ENCODE peak calls at places on chromosomes 5 and 9, in six cellular contexts. X is sigmoid colon, K is tibial artery, U is suprapubic skin, I is A673, G is ovary. C is an unnamed sample.
A peak's percentile ranks its signal among the peaks of the same experiment; 100 is the strongest.

GRCh38 chr5:93596310-93596675 is 13.3 kb downstream of the NR2F1 start:
- DNase-seq in K (no peak), I (no peak), G (no peak), X (no peak), U (no peak), C (no peak)

GRCh38 chr5:36177715-36178556 is 26.0 kb downstream of the SKP2 start:
- DNase-seq in G (peak; percentile 11), I (peak; percentile 49), U (no peak), X (no peak), K (no peak), C (peak; percentile 24)

GRCh38 chr9:33106827-33107621 is 30.6 kb upstream of the SMU1 start:
- DNase-seq in U (no peak), K (no peak), X (peak; percentile 76), I (no peak), G (peak; percentile 35), C (peak; percentile 66)

GRCh38 chr5:170225326-170226137 is 7.3 kb upstream of the C5orf58 start:
- DNase-seq in U (peak; percentile 81), X (peak; percentile 86), G (peak; percentile 76), I (peak; percentile 78), K (peak; percentile 89), C (peak; percentile 20)

GRCh38 chr9:18606281-18606680 is 132.3 kb downstream of the ADAMTSL1 start:
- DNase-seq in G (no peak), U (no peak), I (no peak), K (no peak), X (no peak), C (no peak)

GRCh38 chr9:76580188-76580587 is 121.2 kb downstream of the GCNT1 start:
- DNase-seq in K (no peak), G (no peak), X (no peak), U (no peak), I (no peak), C (no peak)

GRCh38 chr9:98404157-98404695 is 148.8 kb upstream of the TBC1D2 start:
- DNase-seq in I (no peak), G (no peak), U (no peak), K (no peak), X (no peak), C (no peak)

GRCh38 chr5:443239-444151 is 519 bp downstream of the EXOC3 start:
- DNase-seq in I (peak; percentile 23), K (peak; percentile 18), U (peak; percentile 73), G (peak; percentile 33), X (peak; percentile 66), C (no peak)

GRCh38 chr9:95047452-95048224 is 269.9 kb downstream of the FANCC start:
- DNase-seq in U (no peak), X (no peak), G (no peak), K (no peak), I (no peak), C (no peak)

GRCh38 chr9:87678650-87679355 is 47.1 kb upstream of the CTSL start:
- DNase-seq in U (no peak), K (peak; percentile 65), G (peak; percentile 54), I (peak; percentile 84), X (peak; percentile 81), C (peak; percentile 37)

GRCh38 chr9:31588756-31589155 is 795.7 kb upstream of the ACO1 start:
- DNase-seq in I (no peak), G (no peak), K (no peak), U (no peak), X (no peak), C (no peak)

GRCh38 chr5:159912033-159912800 is 4.1 kb upstream of the ADRA1B start:
- DNase-seq in X (no peak), K (no peak), G (no peak), I (no peak), U (no peak), C (no peak)

GRCh38 chr9:34503406-34503805 is 19.4 kb downstream of the ENHO start:
- DNase-seq in K (no peak), I (no peak), U (no peak), G (no peak), X (peak; percentile 7), C (no peak)

GRCh38 chr5:15598294-15598902 is 98.4 kb downstream of the FBXL7 start:
- DNase-seq in X (no peak), G (no peak), K (no peak), I (peak; percentile 12), U (no peak), C (no peak)

DNA sequence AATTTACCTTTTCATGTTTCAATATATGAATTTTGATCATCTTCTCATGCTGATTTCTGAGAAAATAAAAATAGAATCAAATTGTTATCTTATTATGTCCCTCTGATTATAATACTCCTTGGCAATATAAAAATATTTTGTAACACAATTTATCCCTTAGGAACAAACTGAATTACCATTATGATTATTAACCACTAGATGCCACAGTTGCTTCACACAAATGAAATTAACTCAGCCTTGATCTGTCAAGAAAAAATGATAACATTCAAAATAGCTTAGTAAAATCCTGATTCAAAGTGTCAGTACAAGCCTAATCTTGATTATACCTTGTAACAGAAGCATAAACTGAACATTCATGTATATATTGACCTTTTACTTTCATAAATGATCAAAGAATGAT is 4.8 kb upstream of the CHSY3 start:
- DNase-seq in I (no peak), K (no peak), U (no peak), X (no peak), G (no peak), C (no peak)
- TF ChIP-seq CTCF in I (peak; percentile 23), K (peak; percentile 68), U (no peak), X (no peak), G (no peak), C (peak; percentile 31)

DNA sequence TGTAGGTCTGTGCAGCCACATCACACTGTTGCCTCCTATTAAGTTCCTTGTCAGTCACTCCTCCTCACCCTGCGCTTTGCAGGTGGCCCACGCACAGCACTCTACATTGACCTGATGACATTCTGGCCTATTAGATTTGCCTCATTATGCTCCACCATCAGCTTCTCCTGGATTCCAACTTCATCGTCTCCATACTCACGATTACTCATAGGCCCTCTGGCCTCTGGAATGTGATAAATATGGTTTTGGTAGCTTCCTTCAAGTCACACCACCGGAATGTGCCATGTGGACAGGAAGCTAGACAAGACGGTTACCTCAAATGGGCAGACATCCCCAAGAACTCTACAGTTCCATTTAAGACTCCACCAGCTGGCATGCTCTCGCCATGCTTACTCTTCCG is 158.0 kb upstream of the LHFPL2 start:
- DNase-seq in U (no peak), I (no peak), X (no peak), G (no peak), K (no peak), C (peak; percentile 8)
- TF ChIP-seq CTCF in U (no peak), I (no peak), X (no peak), G (no peak), K (no peak), C (no peak)

DNA sequence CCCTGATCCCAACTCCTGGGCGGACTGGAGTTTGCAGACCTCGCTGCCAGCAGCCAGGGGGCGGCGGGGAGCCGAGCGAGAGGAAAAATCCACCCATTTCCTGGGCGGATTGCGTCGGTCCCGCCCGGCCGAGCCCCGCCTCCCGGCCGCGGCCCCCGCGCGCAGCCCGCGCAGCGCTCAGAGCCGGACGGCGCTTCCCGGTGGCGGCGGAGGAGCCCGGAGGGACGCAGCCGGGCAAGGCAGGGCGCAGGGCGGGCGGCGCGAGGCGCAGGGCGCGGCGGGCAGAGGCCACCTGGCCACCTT is at the start of gene OLFM1:
- DNase-seq in I (peak; percentile 95), K (peak; percentile 71), U (peak; percentile 80), X (peak; percentile 86), G (peak; percentile 53), C (peak; percentile 10)
- TF ChIP-seq CTCF in I (peak; percentile 79), K (peak; percentile 54), U (peak; percentile 53), X (peak; percentile 32), G (peak; percentile 65), C (peak; percentile 66)

GRCh38 chr5:111747336-111747735 is 9.7 kb downstream of the NREP start:
- DNase-seq in G (no peak), U (no peak), X (no peak), I (no peak), K (no peak), C (no peak)
- TF ChIP-seq CTCF in G (no peak), U (no peak), X (no peak), I (no peak), K (no peak), C (no peak)

DNA sequence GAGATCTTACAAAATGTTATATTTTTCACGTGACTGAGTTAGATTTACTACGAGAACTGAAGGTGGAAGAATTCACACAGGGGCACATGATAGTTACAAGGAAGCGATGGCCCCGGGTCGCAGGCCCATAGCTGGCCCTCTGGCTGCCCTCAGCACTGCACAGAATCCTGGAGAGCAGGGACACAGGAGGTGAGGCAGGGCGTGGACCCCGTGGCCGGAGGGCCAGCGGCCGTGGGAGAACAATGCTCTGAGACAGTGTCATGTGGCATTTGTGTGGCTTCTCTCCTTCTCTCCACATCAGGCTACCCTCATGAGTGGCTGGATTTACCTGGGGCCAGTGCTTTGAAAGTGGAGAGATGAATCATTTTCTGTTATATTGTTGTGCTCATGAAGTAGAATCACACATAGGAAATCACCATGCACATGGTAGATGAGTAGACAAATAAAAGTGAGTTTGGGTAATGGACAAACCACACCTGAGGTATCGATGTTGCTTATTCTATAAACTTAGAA is 89.5 kb downstream of the ICE1 start:
- DNase-seq in K (no peak), G (no peak), X (no peak), U (no peak), I (no peak), C (no peak)
- TF ChIP-seq CTCF in K (no peak), G (no peak), X (no peak), U (no peak), I (no peak), C (no peak)

DNA sequence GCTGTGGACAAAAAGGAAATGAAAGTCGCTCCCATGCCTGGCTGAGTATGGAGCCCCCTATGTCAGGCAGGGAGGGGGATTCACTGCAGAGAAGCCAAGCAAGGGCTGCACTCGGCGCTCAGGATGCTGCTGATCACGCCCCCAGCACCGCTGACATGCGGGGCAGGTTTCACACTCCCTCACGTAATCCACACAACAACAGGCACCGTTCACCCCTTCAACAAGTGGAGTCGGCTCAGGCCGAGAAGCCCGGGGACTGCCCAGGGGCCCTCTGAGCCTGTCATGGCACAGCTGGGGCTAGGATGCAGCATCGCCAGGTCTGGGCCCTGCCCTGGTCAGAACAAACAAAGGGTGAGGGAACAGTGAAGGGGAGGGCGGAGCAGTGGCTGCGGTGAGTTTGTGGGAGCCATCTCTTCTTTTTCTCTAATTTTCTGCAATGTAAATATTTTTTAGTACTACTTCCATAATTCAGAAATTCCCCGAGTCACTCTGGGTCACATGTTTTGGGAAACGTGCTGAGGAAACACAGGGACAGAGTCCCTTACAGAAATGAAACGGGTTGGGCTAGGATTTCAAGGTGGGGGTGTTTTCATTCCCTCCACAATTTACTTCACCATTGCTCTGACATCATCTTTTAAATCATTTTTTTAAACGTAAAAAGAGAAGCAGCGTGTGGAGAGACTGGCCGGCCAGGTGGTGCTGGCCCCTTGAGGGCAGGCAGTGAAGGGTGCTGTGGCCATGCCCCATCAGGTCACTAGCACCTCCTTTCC is 49.8 kb downstream of the PRRT1B start:
- DNase-seq in U (no peak), X (no peak), I (no peak), K (no peak), G (no peak), C (no peak)
- TF ChIP-seq CTCF in U (no peak), X (no peak), I (no peak), K (no peak), G (no peak), C (no peak)

C was measured in AG09319.